ENCODE peak calls at places on chromosomes 3 and 15, in eight cellular contexts. One of them, this sample, is unnamed.
A peak's percentile ranks its signal among the peaks of the same experiment; 100 is the strongest.

GRCh38 chr15:81023483-81024264 is 23.0 kb downstream of the TLNRD1 start:
- DNase-seq in A549: no peak
- DNase-seq in HCT116: no peak
- DNase-seq in CD4-positive, CD25-positive, alpha-beta regulatory T cell: no peak
- DNase-seq in OCI-LY7: no peak
- DNase-seq in ovary: no peak
- DNase-seq in sigmoid colon: peak; percentile 89
- DNase-seq in SK-N-SH: no peak
- DNase-seq in this sample: peak; percentile 48

GRCh38 chr3:185365281-185366211 is 2.6 kb downstream of the MAP3K13 start:
- DNase-seq in A549: no peak
- DNase-seq in HCT116: no peak
- DNase-seq in CD4-positive, CD25-positive, alpha-beta regulatory T cell: no peak
- DNase-seq in OCI-LY7: no peak
- DNase-seq in ovary: no peak
- DNase-seq in sigmoid colon: no peak
- DNase-seq in SK-N-SH: no peak
- DNase-seq in this sample: no peak

GRCh38 chr3:74844428-74844827 is 230.0 kb upstream of the CNTN3 start:
- DNase-seq in A549: no peak
- DNase-seq in HCT116: no peak
- DNase-seq in CD4-positive, CD25-positive, alpha-beta regulatory T cell: no peak
- DNase-seq in OCI-LY7: no peak
- DNase-seq in ovary: no peak
- DNase-seq in sigmoid colon: no peak
- DNase-seq in SK-N-SH: no peak
- DNase-seq in this sample: no peak

GRCh38 chr15:70314018-70314354 is 216.3 kb upstream of the TLE3 start:
- DNase-seq in A549: no peak
- DNase-seq in HCT116: no peak
- DNase-seq in CD4-positive, CD25-positive, alpha-beta regulatory T cell: no peak
- DNase-seq in OCI-LY7: no peak
- DNase-seq in ovary: no peak
- DNase-seq in sigmoid colon: no peak
- DNase-seq in SK-N-SH: no peak
- DNase-seq in this sample: no peak

GRCh38 chr3:54347933-54348332 is 225.6 kb downstream of the CACNA2D3 start:
- DNase-seq in A549: no peak
- DNase-seq in HCT116: no peak
- DNase-seq in CD4-positive, CD25-positive, alpha-beta regulatory T cell: no peak
- DNase-seq in OCI-LY7: no peak
- DNase-seq in ovary: no peak
- DNase-seq in sigmoid colon: no peak
- DNase-seq in SK-N-SH: no peak
- DNase-seq in this sample: no peak

GRCh38 chr3:140545756-140546155 is 132.1 kb upstream of the TRIM42 start:
- DNase-seq in A549: no peak
- DNase-seq in HCT116: no peak
- DNase-seq in CD4-positive, CD25-positive, alpha-beta regulatory T cell: no peak
- DNase-seq in OCI-LY7: no peak
- DNase-seq in ovary: no peak
- DNase-seq in sigmoid colon: no peak
- DNase-seq in SK-N-SH: no peak
- DNase-seq in this sample: no peak

GRCh38 chr15:41334293-41335120 is 1.8 kb downstream of the NUSAP1 start:
- DNase-seq in A549: no peak
- DNase-seq in HCT116: no peak
- DNase-seq in CD4-positive, CD25-positive, alpha-beta regulatory T cell: no peak
- DNase-seq in OCI-LY7: peak; percentile 11
- DNase-seq in ovary: no peak
- DNase-seq in sigmoid colon: no peak
- DNase-seq in SK-N-SH: no peak
- DNase-seq in this sample: no peak

GRCh38 chr15:69478259-69478687 is 25.7 kb downstream of the RPLP1 start:
- DNase-seq in A549: peak; percentile 80
- DNase-seq in HCT116: peak; percentile 37
- DNase-seq in CD4-positive, CD25-positive, alpha-beta regulatory T cell: peak; percentile 30
- DNase-seq in OCI-LY7: peak; percentile 57
- DNase-seq in ovary: peak; percentile 61
- DNase-seq in sigmoid colon: no peak
- DNase-seq in SK-N-SH: peak; percentile 82
- DNase-seq in this sample: peak; percentile 46

GRCh38 chr15:22919171-22919570 is 61.0 kb downstream of the CYFIP1 start:
- DNase-seq in A549: no peak
- DNase-seq in HCT116: no peak
- DNase-seq in CD4-positive, CD25-positive, alpha-beta regulatory T cell: no peak
- DNase-seq in OCI-LY7: no peak
- DNase-seq in ovary: no peak
- DNase-seq in sigmoid colon: no peak
- DNase-seq in SK-N-SH: no peak
- DNase-seq in this sample: no peak

GRCh38 chr15:47184003-47184404 is 533.3 kb upstream of the SEMA6D start:
- DNase-seq in A549: no peak
- DNase-seq in HCT116: no peak
- DNase-seq in CD4-positive, CD25-positive, alpha-beta regulatory T cell: no peak
- DNase-seq in OCI-LY7: no peak
- DNase-seq in ovary: peak; percentile 11
- DNase-seq in sigmoid colon: no peak
- DNase-seq in SK-N-SH: peak; percentile 75
- DNase-seq in this sample: no peak

GRCh38 chr3:172787746-172788145 is 37.2 kb downstream of the ECT2 start:
- DNase-seq in A549: no peak
- DNase-seq in HCT116: no peak
- DNase-seq in CD4-positive, CD25-positive, alpha-beta regulatory T cell: no peak
- DNase-seq in OCI-LY7: no peak
- DNase-seq in ovary: no peak
- DNase-seq in sigmoid colon: no peak
- DNase-seq in SK-N-SH: no peak
- DNase-seq in this sample: no peak

GRCh38 chr3:178350763-178351162 is 185.5 kb upstream of the KCNMB2 start:
- DNase-seq in A549: no peak
- DNase-seq in HCT116: no peak
- DNase-seq in CD4-positive, CD25-positive, alpha-beta regulatory T cell: no peak
- DNase-seq in OCI-LY7: no peak
- DNase-seq in ovary: no peak
- DNase-seq in sigmoid colon: no peak
- DNase-seq in SK-N-SH: no peak
- DNase-seq in this sample: no peak

GRCh38 chr3:101292027-101292426 is 28.3 kb downstream of the IMPG2 start:
- DNase-seq in A549: no peak
- DNase-seq in HCT116: peak; percentile 3
- DNase-seq in CD4-positive, CD25-positive, alpha-beta regulatory T cell: no peak
- DNase-seq in OCI-LY7: no peak
- DNase-seq in ovary: no peak
- DNase-seq in sigmoid colon: no peak
- DNase-seq in SK-N-SH: no peak
- DNase-seq in this sample: no peak

GRCh38 chr15:100784493-100785180 is 95.0 kb upstream of the ALDH1A3 start:
- DNase-seq in A549: no peak
- DNase-seq in HCT116: no peak
- DNase-seq in CD4-positive, CD25-positive, alpha-beta regulatory T cell: no peak
- DNase-seq in OCI-LY7: no peak
- DNase-seq in ovary: no peak
- DNase-seq in sigmoid colon: peak; percentile 4
- DNase-seq in SK-N-SH: no peak
- DNase-seq in this sample: no peak

GRCh38 chr15:43943511-43943910 is 116.7 kb downstream of the WDR76 start:
- DNase-seq in A549: no peak
- DNase-seq in HCT116: no peak
- DNase-seq in CD4-positive, CD25-positive, alpha-beta regulatory T cell: no peak
- DNase-seq in OCI-LY7: no peak
- DNase-seq in ovary: no peak
- DNase-seq in sigmoid colon: no peak
- DNase-seq in SK-N-SH: no peak
- DNase-seq in this sample: no peak

DNA sequence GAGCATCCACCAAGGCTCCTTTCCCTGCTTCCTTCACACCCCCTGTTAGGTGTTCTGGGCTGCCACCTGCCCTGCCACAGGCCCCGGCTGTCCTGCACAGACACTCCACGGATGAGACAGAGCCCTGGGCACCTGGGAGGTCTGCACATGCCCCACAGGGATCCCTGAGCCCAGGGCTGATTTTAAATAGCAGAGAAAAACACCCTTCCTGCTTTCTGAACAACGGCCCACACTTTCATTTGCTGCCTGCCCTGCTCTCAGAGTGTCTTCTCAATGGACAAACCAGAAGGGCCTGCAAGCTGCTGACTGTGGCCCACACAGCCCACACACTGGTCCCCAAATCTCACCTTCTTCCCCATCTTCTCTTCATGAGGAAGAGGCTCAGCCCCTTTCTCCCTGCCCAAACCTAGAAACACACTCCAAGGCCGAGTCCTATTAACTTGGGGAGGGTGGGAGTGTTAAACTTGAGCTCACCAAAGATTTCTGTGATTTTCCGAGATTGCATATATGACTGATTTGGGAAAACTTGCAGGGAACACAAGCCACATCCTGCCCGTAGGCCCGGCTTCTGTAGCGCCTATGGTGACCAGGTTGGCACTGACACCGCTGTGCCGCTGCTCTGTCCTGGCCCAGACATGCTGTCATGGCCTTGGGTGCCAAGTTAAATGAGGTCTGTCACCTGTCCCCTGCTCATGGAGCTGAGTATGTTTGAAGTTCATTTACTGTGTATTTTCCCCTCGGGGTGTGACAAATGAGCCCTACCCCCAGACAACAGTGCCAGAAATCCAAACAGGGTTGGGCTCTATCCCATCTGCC is 47.2 kb upstream of the KLF13 start:
- DNase-seq in A549: no peak
- DNase-seq in HCT116: no peak
- DNase-seq in CD4-positive, CD25-positive, alpha-beta regulatory T cell: no peak
- DNase-seq in OCI-LY7: no peak
- DNase-seq in ovary: no peak
- DNase-seq in sigmoid colon: peak; percentile 39
- DNase-seq in SK-N-SH: peak; percentile 11
- DNase-seq in this sample: no peak
- H3K27ac ChIP-seq in A549: peak overlapping the region; percentile 17
- H3K27ac ChIP-seq in HCT116: no peak overlapping the region
- H3K27ac ChIP-seq in CD4-positive, CD25-positive, alpha-beta regulatory T cell: no peak overlapping the region
- H3K27ac ChIP-seq in OCI-LY7: no peak overlapping the region
- H3K27ac ChIP-seq in ovary: no peak overlapping the region
- H3K27ac ChIP-seq in sigmoid colon: no peak overlapping the region
- H3K27ac ChIP-seq in SK-N-SH: no peak overlapping the region
- H3K27ac ChIP-seq in this sample: no peak overlapping the region

DNA sequence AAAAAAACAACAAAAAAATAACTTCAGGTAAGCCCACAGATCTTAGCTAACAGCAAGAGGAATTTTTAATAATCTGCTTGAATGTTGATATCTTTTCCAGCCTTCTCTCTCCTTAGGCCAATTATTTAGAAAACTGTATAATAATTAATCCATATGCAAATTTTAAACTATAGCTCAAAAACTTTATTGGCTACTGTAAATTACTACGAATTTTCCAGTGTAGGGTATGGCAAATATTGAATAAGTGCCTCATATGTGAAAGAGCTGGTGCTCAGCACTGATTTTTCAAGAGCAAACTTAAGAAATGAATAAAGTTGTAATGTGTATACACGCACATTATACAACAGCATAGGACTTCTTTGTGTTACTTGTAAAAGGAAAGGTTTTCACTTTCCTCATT is 123.0 kb downstream of the TFDP2 start:
- DNase-seq in A549: no peak
- DNase-seq in HCT116: no peak
- DNase-seq in CD4-positive, CD25-positive, alpha-beta regulatory T cell: no peak
- DNase-seq in OCI-LY7: no peak
- DNase-seq in ovary: no peak
- DNase-seq in sigmoid colon: no peak
- DNase-seq in SK-N-SH: no peak
- DNase-seq in this sample: no peak
- H3K4me1 ChIP-seq in A549: peaks cover 7% of the 10 kb centered on the region
- H3K4me1 ChIP-seq in HCT116: peaks cover 16% of the 10 kb centered on the region
- H3K4me1 ChIP-seq in CD4-positive, CD25-positive, alpha-beta regulatory T cell: peaks cover 6% of the 10 kb centered on the region
- H3K4me1 ChIP-seq in OCI-LY7: peaks cover 70% of the 10 kb centered on the region
- H3K4me1 ChIP-seq in ovary: peaks cover 1% of the 10 kb centered on the region
- H3K4me1 ChIP-seq in sigmoid colon: no peaks in the 10 kb centered on the region
- H3K4me1 ChIP-seq in SK-N-SH: peaks cover 7% of the 10 kb centered on the region
- H3K4me1 ChIP-seq in this sample: peaks cover 6% of the 10 kb centered on the region

GRCh38 chr3:194606941-194607340 is 26.3 kb downstream of the TMEM44 start:
- DNase-seq in A549: no peak
- DNase-seq in HCT116: no peak
- DNase-seq in CD4-positive, CD25-positive, alpha-beta regulatory T cell: no peak
- DNase-seq in OCI-LY7: no peak
- DNase-seq in ovary: no peak
- DNase-seq in sigmoid colon: no peak
- DNase-seq in SK-N-SH: no peak
- DNase-seq in this sample: no peak
- H3K9me3 ChIP-seq in A549: no peaks in the 10 kb centered on the region
- H3K9me3 ChIP-seq in HCT116: no peaks in the 10 kb centered on the region
- H3K9me3 ChIP-seq in CD4-positive, CD25-positive, alpha-beta regulatory T cell: no peaks in the 10 kb centered on the region
- H3K9me3 ChIP-seq in OCI-LY7: no peaks in the 10 kb centered on the region
- H3K9me3 ChIP-seq in ovary: no peaks in the 10 kb centered on the region
- H3K9me3 ChIP-seq in sigmoid colon: no peaks in the 10 kb centered on the region
- H3K9me3 ChIP-seq in SK-N-SH: no peaks in the 10 kb centered on the region
- H3K9me3 ChIP-seq in this sample: no peaks in the 10 kb centered on the region

GRCh38 chr15:89851665-89852341 is 37.2 kb upstream of the ANPEP start:
- DNase-seq in A549: no peak
- DNase-seq in HCT116: no peak
- DNase-seq in CD4-positive, CD25-positive, alpha-beta regulatory T cell: no peak
- DNase-seq in OCI-LY7: no peak
- DNase-seq in ovary: no peak
- DNase-seq in sigmoid colon: no peak
- DNase-seq in SK-N-SH: no peak
- DNase-seq in this sample: no peak
- H3K27ac ChIP-seq in A549: peak overlapping the region; percentile 33
- H3K27ac ChIP-seq in HCT116: peak overlapping the region; percentile 29
- H3K27ac ChIP-seq in CD4-positive, CD25-positive, alpha-beta regulatory T cell: no peak overlapping the region
- H3K27ac ChIP-seq in OCI-LY7: no peak overlapping the region
- H3K27ac ChIP-seq in ovary: no peak overlapping the region
- H3K27ac ChIP-seq in sigmoid colon: no peak overlapping the region
- H3K27ac ChIP-seq in SK-N-SH: peak overlapping the region; percentile 95
- H3K27ac ChIP-seq in this sample: no peak overlapping the region

DNA sequence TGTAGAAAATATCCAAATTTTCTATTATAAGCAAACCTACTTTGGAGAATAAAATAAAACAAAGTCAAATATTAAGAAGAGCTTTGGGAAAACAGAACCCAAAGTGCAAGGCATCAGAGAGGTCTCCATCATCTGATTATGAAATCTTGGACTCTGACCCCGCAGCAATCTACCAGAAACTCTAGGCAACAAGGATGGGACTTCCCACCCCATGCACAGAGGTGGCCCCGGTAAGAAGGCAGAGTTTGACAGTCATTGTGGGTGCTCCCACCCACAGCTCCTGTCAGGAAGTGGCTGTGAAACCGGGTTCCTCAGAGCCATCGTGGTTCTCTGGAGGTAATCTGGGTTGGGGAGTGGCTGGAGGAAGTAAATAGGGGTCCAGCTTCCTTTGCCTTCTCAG is 37.0 kb upstream of the TJP1 start:
- DNase-seq in A549: no peak
- DNase-seq in HCT116: no peak
- DNase-seq in CD4-positive, CD25-positive, alpha-beta regulatory T cell: no peak
- DNase-seq in OCI-LY7: no peak
- DNase-seq in ovary: no peak
- DNase-seq in sigmoid colon: no peak
- DNase-seq in SK-N-SH: no peak
- DNase-seq in this sample: no peak
- H3K4me1 ChIP-seq in A549: peaks cover 19% of the 10 kb centered on the region
- H3K4me1 ChIP-seq in HCT116: peaks cover 4% of the 10 kb centered on the region
- H3K4me1 ChIP-seq in CD4-positive, CD25-positive, alpha-beta regulatory T cell: no peaks in the 10 kb centered on the region
- H3K4me1 ChIP-seq in OCI-LY7: no peaks in the 10 kb centered on the region
- H3K4me1 ChIP-seq in ovary: peaks cover 2% of the 10 kb centered on the region
- H3K4me1 ChIP-seq in sigmoid colon: no peaks in the 10 kb centered on the region
- H3K4me1 ChIP-seq in SK-N-SH: no peaks in the 10 kb centered on the region
- H3K4me1 ChIP-seq in this sample: no peaks in the 10 kb centered on the region